ENCODE peak calls at places on chromosomes 7 and 10, in seven cellular contexts. D, T, P, E, V, G and F are unnamed samples.

GRCh38 chr7:116138202-116138801 is 72.0 kb upstream of the TES start:
- DNase-seq in T (peak; percentile 75), D (peak; percentile 48), P (peak; percentile 83), E (peak; percentile 72), V (no peak), G (peak; percentile 77), F (no peak)

GRCh38 chr10:44830022-44830421 is 81.1 kb upstream of the TMEM72 start:
- DNase-seq in D (no peak), V (no peak), G (no peak), T (no peak), E (peak; percentile 15), P (peak; percentile 74), F (no peak)

GRCh38 chr10:3548096-3548495 is 236.9 kb downstream of the KLF6 start:
- DNase-seq in G (no peak), E (no peak), V (no peak), T (no peak), D (no peak), P (peak; percentile 31), F (no peak)

GRCh38 chr7:142646274-142646895 is 102.9 kb upstream of the PRSS1 start:
- DNase-seq in G (no peak), T (no peak), E (no peak), V (no peak), P (no peak), D (no peak), F (no peak)

GRCh38 chr10:106942035-106942662 is 222.4 kb downstream of the SORCS1 start:
- DNase-seq in D (no peak), P (no peak), E (no peak), V (no peak), G (no peak), T (no peak), F (no peak)

GRCh38 chr7:85737426-85737825 is 550.6 kb upstream of the SEMA3D start:
- DNase-seq in P (no peak), E (no peak), D (no peak), V (no peak), G (no peak), T (no peak), F (no peak)

GRCh38 chr10:99467236-99467999 is 37.0 kb upstream of the GOT1 start:
- DNase-seq in T (peak; percentile 33), G (no peak), V (no peak), D (no peak), P (peak; percentile 28), E (peak; percentile 51), F (no peak)

GRCh38 chr10:8583096-8583495 is 528.6 kb downstream of the GATA3 start:
- DNase-seq in P (no peak), E (no peak), T (no peak), G (peak; percentile 68), D (no peak), V (no peak), F (no peak)

GRCh38 chr10:7408494-7409044 is 2.3 kb downstream of the SFMBT2 start:
- DNase-seq in G (peak; percentile 51), V (no peak), T (peak; percentile 66), D (no peak), E (peak; percentile 54), P (peak; percentile 17), F (peak; percentile 55)

GRCh38 chr10:60606343-60607080 is 171.8 kb upstream of the CDK1 start:
- DNase-seq in T (no peak), D (no peak), E (peak; percentile 76), G (peak; percentile 85), V (no peak), P (peak; percentile 59), F (no peak)

GRCh38 chr7:97104719-97105129 is 12.8 kb upstream of the SDHAF3 start:
- DNase-seq in D (peak; percentile 73), V (peak; percentile 56), T (peak; percentile 83), P (peak; percentile 60), E (peak; percentile 74), G (peak; percentile 91), F (peak; percentile 88)
- H4K8ac ChIP-seq in D (no peak overlapping the region), V (no peak overlapping the region), T (no peak overlapping the region), P (no peak overlapping the region), E (no peak overlapping the region), G (no peak overlapping the region), F (no peak overlapping the region)

GRCh38 chr7:44905002-44905635 is 19.8 kb upstream of the PURB start:
- DNase-seq in D (no peak), V (no peak), E (no peak), T (no peak), P (no peak), G (no peak), F (no peak)

GRCh38 chr7:44911911-44912310 is 26.6 kb upstream of the PURB start:
- DNase-seq in P (no peak), G (no peak), E (no peak), V (no peak), D (no peak), T (no peak), F (no peak)

GRCh38 chr7:44912775-44913347 is 27.5 kb upstream of the PURB start:
- DNase-seq in E (no peak), V (no peak), P (no peak), D (no peak), G (no peak), T (peak; percentile 43), F (peak; percentile 45)

GRCh38 chr7:44906980-44907379 is 21.6 kb upstream of the PURB start:
- DNase-seq in E (no peak), V (no peak), G (no peak), D (no peak), P (no peak), T (no peak), F (no peak)

DNA sequence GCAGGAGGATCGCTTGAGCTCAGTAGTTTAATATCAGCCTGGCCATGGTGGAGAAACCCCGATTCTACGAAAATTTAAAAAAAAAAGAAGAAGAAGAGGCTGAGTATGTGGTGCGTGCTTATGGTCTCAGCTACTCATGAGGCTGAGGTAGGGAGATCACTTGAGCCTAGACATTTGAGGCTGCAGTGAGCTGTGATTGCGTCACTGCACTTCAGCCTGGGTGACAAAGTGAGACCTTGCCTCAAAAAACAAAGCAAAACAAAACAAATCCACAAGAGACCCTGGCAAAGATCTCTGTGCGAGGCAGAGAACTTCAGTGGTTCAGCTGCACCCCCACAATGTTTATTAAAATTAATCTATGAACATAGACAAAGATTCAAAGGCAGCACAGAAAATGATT is 24.3 kb upstream of the PURB start:
- DNase-seq in V (no peak), P (no peak), G (no peak), T (no peak), D (no peak), E (no peak), F (no peak)
- H3K4me2 ChIP-seq in V (no peak overlapping the region), P (no peak overlapping the region), G (no peak overlapping the region), T (no peak overlapping the region), D (no peak overlapping the region), E (no peak overlapping the region), F (no peak overlapping the region)

GRCh38 chr7:73999664-74000420 is 28.1 kb upstream of the ELN start:
- DNase-seq in T (no peak), D (no peak), P (peak; percentile 84), G (no peak), V (no peak), E (no peak), F (no peak)
- H4K8ac ChIP-seq in T (no peak overlapping the region), D (no peak overlapping the region), P (peak overlapping the region; percentile 73), G (no peak overlapping the region), V (no peak overlapping the region), E (no peak overlapping the region), F (no peak overlapping the region)

GRCh38 chr10:73850863-73851461 is 23.4 kb downstream of the CAMK2G start:
- DNase-seq in E (peak; percentile 59), D (no peak), G (no peak), V (no peak), P (peak; percentile 50), T (peak; percentile 92), F (no peak)

GRCh38 chr10:73850205-73850604 is 24.1 kb downstream of the CAMK2G start:
- DNase-seq in G (no peak), D (no peak), T (no peak), P (no peak), V (no peak), E (no peak), F (no peak)

GRCh38 chr10:73847031-73847430 is 27.3 kb downstream of the CAMK2G start:
- DNase-seq in D (no peak), T (no peak), E (no peak), V (no peak), G (no peak), P (no peak), F (no peak)

GRCh38 chr10:73853196-73853595 is 21.2 kb downstream of the CAMK2G start:
- DNase-seq in T (no peak), P (no peak), G (no peak), E (no peak), D (no peak), V (no peak), F (no peak)

DNA sequence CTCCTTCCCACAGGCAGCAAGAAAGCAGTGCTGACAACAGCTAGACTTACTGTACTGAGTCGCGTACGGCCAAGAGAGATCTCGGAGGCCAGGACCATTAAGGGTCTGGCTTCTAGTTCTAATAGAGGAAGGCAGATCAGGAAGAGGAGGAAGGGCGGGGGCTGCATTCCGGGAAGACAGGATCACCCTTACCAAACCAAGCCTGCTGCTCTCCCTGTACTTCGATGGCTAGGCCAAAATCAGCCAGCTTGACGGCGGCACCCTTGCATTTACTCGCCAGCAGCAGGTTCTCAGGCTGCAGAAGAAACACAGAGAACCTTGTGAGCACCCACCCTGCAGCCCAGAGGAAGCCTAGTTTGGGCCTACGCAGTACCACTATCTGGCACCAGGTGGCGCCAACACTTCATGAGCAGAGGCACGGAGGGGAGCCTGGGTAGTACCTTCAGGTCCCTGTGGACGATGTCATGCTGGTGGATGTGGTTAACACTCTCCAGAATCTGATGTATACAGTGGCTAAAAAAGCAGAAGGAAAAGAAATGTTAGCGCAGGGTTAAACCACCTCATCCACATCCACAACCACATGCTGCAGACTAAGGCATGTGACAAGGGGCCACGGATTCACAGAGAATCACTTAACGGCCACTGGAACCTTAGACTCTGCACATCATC is 25.4 kb downstream of the CAMK2G start:
- DNase-seq in P (peak; percentile 78), G (peak; percentile 93), D (peak; percentile 75), V (peak; percentile 60), T (peak; percentile 83), E (peak; percentile 83), F (peak; percentile 80)
- H3K4me2 ChIP-seq in P (no peak overlapping the region), G (no peak overlapping the region), D (no peak overlapping the region), V (no peak overlapping the region), T (no peak overlapping the region), E (no peak overlapping the region), F (no peak overlapping the region)

GRCh38 chr10:48399551-48399950 is 93.1 kb downstream of the MAPK8 start:
- DNase-seq in V (no peak), D (no peak), G (peak; percentile 28), P (no peak), E (no peak), T (peak; percentile 78), F (no peak)
- H4K8ac ChIP-seq in V (no peak overlapping the region), D (no peak overlapping the region), G (no peak overlapping the region), P (peak overlapping the region; percentile 11), E (no peak overlapping the region), T (no peak overlapping the region), F (no peak overlapping the region)

GRCh38 chr10:80187060-80187459 is 18.3 kb downstream of the ANXA11 start:
- DNase-seq in D (no peak), G (no peak), V (no peak), E (no peak), P (no peak), T (no peak), F (no peak)

GRCh38 chr10:80185522-80186299 is 19.6 kb downstream of the ANXA11 start:
- DNase-seq in V (no peak), T (no peak), P (no peak), G (no peak), D (no peak), E (no peak), F (no peak)

GRCh38 chr10:80186364-80187012 is 18.8 kb downstream of the ANXA11 start:
- DNase-seq in E (no peak), T (peak; percentile 37), P (no peak), V (no peak), D (no peak), G (peak; percentile 36), F (no peak)

GRCh38 chr10:80188713-80189112 is 16.6 kb downstream of the ANXA11 start:
- DNase-seq in T (no peak), D (no peak), V (no peak), G (no peak), E (no peak), P (no peak), F (no peak)

GRCh38 chr10:80187465-80188409 is 17.6 kb downstream of the ANXA11 start:
- DNase-seq in V (no peak), E (no peak), G (peak; percentile 17), D (no peak), T (no peak), P (no peak), F (no peak)
- H3K4me2 ChIP-seq in V (no peak overlapping the region), E (no peak overlapping the region), G (no peak overlapping the region), D (no peak overlapping the region), T (no peak overlapping the region), P (no peak overlapping the region), F (no peak overlapping the region)